ENCODE peak calls at places on chromosome 16, in five cellular contexts. M is H1, Z is neuronal stem cell, W is H9, L is trophoblast cell. Q is an unnamed sample.

GRCh38 chr16:12570046-12570618 is 233.6 kb downstream of the CPPED1 start:
- DNase-seq in M (no peak), Z (no peak), W (no peak), L (no peak), Q (no peak)

GRCh38 chr16:66787427-66787826 is 14.0 kb downstream of the TERB1 start:
- DNase-seq in M (no peak), Z (no peak), W (no peak), L (no peak), Q (no peak)

GRCh38 chr16:80314042-80314441 is 226.8 kb upstream of the DYNLRB2 start:
- DNase-seq in M (no peak), Z (no peak), W (no peak), L (no peak), Q (no peak)

GRCh38 chr16:49664221-49665215 is 191.4 kb downstream of the ZNF423 start:
- DNase-seq in M (no peak), Z (no peak), W (no peak), L (no peak), Q (no peak)

GRCh38 chr16:24491721-24492120 is 47.6 kb upstream of the RBBP6 start:
- DNase-seq in M (no peak), Z (no peak), W (no peak), L (peak), Q (no peak)

GRCh38 chr16:48583075-48584065 is 26.6 kb downstream of the N4BP1 start:
- DNase-seq in M (no peak), Z (no peak), W (no peak), L (no peak), Q (peak)

GRCh38 chr16:67238278-67238575 is 9.1 kb downstream of the FHOD1 start:
- DNase-seq in M (no peak), Z (no peak), W (no peak), L (no peak), Q (no peak)

GRCh38 chr16:10728035-10728462 is 15.6 kb upstream of the NUBP1 start:
- DNase-seq in M (no peak), Z (no peak), W (no peak), L (no peak), Q (no peak)

GRCh38 chr16:73066927-73067670 is 19.2 kb upstream of the ZFHX3 start:
- DNase-seq in M (no peak), Z (no peak), W (no peak), L (no peak), Q (peak)

GRCh38 chr16:24972608-24973220 is 42.5 kb downstream of the ARHGAP17 start:
- DNase-seq in M (no peak), Z (no peak), W (no peak), L (no peak), Q (no peak)

GRCh38 chr16:84543931-84544776 is 39.7 kb upstream of the MEAK7 start:
- DNase-seq in M (no peak), Z (no peak), W (no peak), L (no peak), Q (no peak)

GRCh38 chr16:9955677-9956076 is 226.6 kb downstream of the GRIN2A start:
- DNase-seq in M (no peak), Z (no peak), W (no peak), L (no peak), Q (no peak)

GRCh38 chr16:72246423-72246822 is 74.5 kb upstream of the PMFBP1 start:
- DNase-seq in M (no peak), Z (no peak), W (no peak), L (no peak), Q (no peak)

GRCh38 chr16:13018026-13018425 is 116.6 kb downstream of the SHISA9 start:
- DNase-seq in M (no peak), Z (no peak), W (peak), L (no peak), Q (no peak)

GRCh38 chr16:66881560-66881959 is 1.2 kb downstream of the PDP2 start:
- DNase-seq in M (no peak), Z (no peak), W (no peak), L (no peak), Q (no peak)

GRCh38 chr16:27481282-27481934 is 68.3 kb downstream of the GTF3C1 start:
- DNase-seq in M (no peak), Z (no peak), W (no peak), L (no peak), Q (no peak)

GRCh38 chr16:26951950-26952349 is 114.8 kb upstream of the C16orf82 start:
- DNase-seq in M (no peak), Z (no peak), W (no peak), L (no peak), Q (no peak)

GRCh38 chr16:67883872-67884261 is 818 bp upstream of the NRN1L start:
- DNase-seq in M (no peak), Z (peak), W (peak), L (peak), Q (no peak)

GRCh38 chr16:25709182-25709581 is 17.4 kb downstream of the HS3ST4 start:
- DNase-seq in M (no peak), Z (no peak), W (no peak), L (no peak), Q (no peak)

GRCh38 chr16:49748322-49748721 is 107.6 kb downstream of the ZNF423 start:
- DNase-seq in M (no peak), Z (no peak), W (no peak), L (no peak), Q (peak)

GRCh38 chr16:75433732-75434413 is 570 bp upstream of the CFDP1 start:
- DNase-seq in M (peak), Z (no peak), W (peak), L (peak), Q (peak)

GRCh38 chr16:48820379-48820778 is 210.4 kb upstream of the N4BP1 start:
- DNase-seq in M (no peak), Z (no peak), W (no peak), L (no peak), Q (no peak)

GRCh38 chr16:15502041-15502725 is 67.8 kb downstream of the BMERB1 start:
- DNase-seq in M (no peak), Z (no peak), W (no peak), L (no peak), Q (peak)

GRCh38 chr16:73230651-73231050 is 182.7 kb upstream of the ZFHX3 start:
- DNase-seq in M (no peak), Z (no peak), W (no peak), L (no peak), Q (no peak)

GRCh38 chr16:87638736-87639135 is 36.4 kb downstream of the JPH3 start:
- DNase-seq in M (no peak), Z (no peak), W (no peak), L (no peak), Q (no peak)

GRCh38 chr16:27269300-27270150 is 953 bp upstream of the NSMCE1 start:
- DNase-seq in M (no peak), Z (no peak), W (no peak), L (no peak), Q (no peak)

DNA sequence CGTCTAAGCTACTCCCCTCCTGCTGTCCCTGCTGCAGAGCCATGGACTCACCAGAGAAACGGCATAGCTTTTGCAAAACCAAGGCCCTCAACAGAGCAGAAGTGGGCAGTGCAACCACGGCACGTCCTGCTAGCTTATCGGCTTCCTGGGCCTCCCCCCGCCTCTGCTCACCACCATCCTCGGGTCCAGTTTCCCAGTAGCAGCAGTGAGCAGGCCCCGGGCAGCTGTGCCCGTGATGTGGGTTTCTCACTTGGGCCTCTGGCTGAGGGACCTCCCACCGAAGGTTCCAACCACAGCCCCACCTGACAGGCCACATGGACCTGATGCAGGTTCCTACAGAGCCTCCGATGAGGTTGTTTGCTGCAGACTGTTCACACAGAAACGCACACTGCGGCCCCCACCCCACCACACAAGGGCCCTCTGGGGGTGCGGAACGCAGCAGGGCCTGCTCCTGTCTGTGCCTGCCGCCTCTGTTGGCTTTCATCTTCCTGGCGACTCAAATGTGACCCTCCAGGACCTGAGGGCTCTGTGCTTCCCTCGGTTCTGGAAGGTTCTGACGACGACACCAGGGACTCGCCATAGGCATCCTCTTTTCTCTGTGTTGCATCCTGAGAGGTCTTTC is 24.8 kb downstream of the PDIA2 start:
- DNase-seq in M (no peak), Z (no peak), W (no peak), L (no peak), Q (no peak)
- H2BK12ac ChIP-seq in M (no peak), Z (no peak), W (no peak), L (no peak), Q (no peak)

GRCh38 chr16:19110537-19111391 is 3.0 kb upstream of the ITPRIPL2 start:
- DNase-seq in M (no peak), Z (no peak), W (no peak), L (no peak), Q (no peak)

GRCh38 chr16:19105891-19106624 is 7.7 kb upstream of the ITPRIPL2 start:
- DNase-seq in M (no peak), Z (no peak), W (no peak), L (no peak), Q (no peak)

GRCh38 chr16:19106625-19107020 is 7.1 kb upstream of the ITPRIPL2 start:
- DNase-seq in M (no peak), Z (no peak), W (no peak), L (no peak), Q (no peak)

GRCh38 chr16:19108409-19109287 is 5.1 kb upstream of the ITPRIPL2 start:
- DNase-seq in M (no peak), Z (no peak), W (no peak), L (no peak), Q (no peak)

GRCh38 chr16:19109288-19109664 is 4.5 kb upstream of the ITPRIPL2 start:
- DNase-seq in M (no peak), Z (no peak), W (no peak), L (no peak), Q (no peak)
- H2AFZ ChIP-seq in M (no peak), Z (no peak), W (no peak), L (no peak), Q (no peak)

GRCh38 chr16:30957456-30958163 is at the start of gene SETD1A:
- DNase-seq in M (no peak), Z (peak), W (peak), L (peak), Q (peak)

GRCh38 chr16:30954993-30955392 is 2.6 kb upstream of the SETD1A start:
- DNase-seq in M (no peak), Z (no peak), W (no peak), L (no peak), Q (no peak)

GRCh38 chr16:30958164-30959083 is 870 bp downstream of the SETD1A start:
- DNase-seq in M (no peak), Z (peak), W (peak), L (no peak), Q (peak)

GRCh38 chr16:30953511-30954124 is 3.9 kb upstream of the SETD1A start:
- DNase-seq in M (peak), Z (peak), W (peak), L (peak), Q (peak)

DNA sequence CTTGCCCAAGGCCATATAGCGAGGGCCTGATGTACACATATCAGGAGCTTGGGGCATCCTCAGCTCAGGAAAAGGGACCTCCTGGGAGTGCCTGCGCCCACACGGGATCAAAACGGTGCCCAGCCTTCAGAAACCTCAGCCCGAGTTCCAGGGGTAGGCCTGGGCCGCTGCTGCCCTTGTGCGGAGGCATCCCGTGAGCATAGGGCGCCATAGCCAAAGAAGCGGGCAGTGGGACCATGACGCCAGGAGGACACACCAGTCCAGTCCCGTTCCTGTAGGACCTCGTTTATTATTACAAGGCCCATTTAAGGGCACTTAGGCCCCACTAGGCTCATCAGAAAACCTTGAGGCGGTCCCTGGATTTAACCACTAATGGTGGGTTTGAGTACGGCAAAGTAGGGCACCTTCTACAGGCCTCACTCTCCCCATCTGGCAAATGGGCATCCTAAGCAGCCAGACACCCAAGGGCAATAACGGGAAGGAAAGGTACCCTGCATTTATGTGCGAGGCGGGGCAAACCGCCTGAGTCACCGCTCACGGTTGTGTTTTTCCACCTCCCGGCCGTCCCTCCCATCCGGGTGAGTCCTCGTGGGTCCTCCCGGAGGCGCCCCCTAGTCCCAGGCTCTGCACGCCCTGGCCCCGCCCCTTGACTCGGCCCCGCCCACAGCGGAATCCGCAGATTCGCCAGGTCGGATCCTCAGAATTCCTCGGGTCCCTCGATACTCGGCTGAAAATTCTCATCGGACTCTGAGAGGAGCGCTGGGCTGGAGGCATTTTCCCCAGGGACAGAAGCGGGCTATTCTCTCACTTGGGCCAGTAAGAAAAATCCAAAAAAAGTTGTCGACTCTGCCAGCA is 726 bp upstream of the SETD1A start:
- DNase-seq in M (no peak), Z (peak), W (peak), L (peak), Q (peak)
- H4K91ac ChIP-seq in M (peak), Z (no peak), W (no peak), L (peak), Q (peak)

DNA sequence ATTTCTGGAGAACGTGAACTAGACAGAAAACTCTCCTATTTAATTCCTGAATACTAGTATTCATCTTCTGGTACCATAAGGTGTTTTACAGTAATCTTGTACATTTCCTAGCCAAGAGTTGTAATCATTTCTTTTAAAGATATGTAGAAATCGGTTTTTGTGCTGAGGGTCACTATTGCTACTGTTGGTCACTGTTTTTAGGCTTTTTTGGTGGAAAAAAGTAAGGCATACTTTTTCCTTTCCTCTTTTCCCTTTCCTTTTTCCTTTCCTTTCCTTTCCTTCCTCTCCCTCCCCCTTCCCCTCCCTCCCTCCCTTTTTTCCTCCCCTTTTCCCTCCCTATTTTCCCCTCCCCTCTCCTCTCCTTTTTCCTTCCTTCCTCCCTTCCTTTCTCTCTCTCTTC is 706.4 kb upstream of the GOT2 start:
- DNase-seq in M (no peak), Z (no peak), W (no peak), L (no peak), Q (no peak)
- H2BK12ac ChIP-seq in M (no peak), Z (no peak), W (no peak), L (no peak), Q (no peak)

DNA sequence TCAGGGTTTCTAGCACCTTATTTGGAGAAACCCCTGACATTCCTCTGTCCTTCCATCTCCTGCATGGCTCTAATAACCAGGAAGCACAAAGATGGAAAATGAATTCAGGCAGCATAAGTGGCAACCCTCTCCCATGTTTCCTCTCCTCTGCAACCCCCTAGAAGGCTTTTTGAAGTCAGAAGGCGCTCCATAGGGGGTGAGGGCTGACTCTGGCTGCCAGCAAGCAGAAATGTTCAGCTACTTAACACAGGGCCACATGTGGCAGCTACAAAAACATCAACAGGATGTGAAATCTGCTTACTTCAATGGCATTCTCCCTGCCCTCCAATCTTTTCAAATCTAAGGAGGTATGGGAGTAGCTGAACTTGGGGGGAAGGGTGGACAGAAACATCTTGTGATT is 55.2 kb upstream of the IRX5 start:
- DNase-seq in M (no peak), Z (no peak), W (no peak), L (no peak), Q (no peak)
- H2AFZ ChIP-seq in M (peak), Z (peak), W (no peak), L (no peak), Q (no peak)

DNA sequence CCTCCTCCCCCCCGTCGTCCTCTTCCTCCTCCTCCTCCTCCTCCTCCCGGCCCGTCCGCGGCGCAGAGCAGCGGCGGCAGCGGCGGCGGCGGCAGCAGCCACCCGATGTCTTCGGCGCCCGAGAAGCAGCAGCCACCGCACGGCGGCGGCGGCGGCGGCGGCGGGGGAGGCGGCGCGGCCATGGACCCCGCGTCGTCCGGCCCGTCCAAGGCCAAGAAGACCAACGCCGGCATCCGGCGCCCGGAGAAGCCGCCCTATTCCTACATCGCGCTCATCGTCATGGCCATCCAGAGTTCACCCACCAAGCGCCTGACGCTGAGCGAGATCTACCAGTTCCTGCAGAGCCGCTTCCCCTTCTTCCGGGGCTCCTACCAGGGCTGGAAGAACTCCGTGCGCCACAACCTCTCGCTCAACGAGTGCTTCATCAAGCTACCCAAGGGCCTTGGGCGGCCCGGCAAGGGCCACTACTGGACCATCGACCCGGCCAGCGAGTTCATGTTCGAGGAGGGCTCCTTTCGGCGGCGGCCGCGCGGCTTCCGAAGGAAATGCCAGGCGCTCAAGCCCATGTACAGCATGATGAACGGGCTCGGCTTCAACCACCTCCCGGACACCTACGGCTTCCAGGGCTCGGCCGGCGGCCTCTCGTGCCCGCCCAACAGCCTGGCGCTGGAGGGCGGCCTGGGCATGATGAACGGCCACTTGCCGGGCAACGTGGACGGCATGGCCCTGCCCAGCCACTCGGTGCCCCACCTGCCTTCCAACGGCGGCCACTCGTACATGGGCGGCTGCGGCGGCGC is at the start of gene FOXF1:
- DNase-seq in M (no peak), Z (peak), W (peak), L (no peak), Q (peak)
- H4K91ac ChIP-seq in M (no peak), Z (no peak), W (no peak), L (no peak), Q (peak)

GRCh38 chr16:83481589-83481988 is 326.2 kb upstream of the HSBP1 start:
- DNase-seq in M (no peak), Z (no peak), W (no peak), L (no peak), Q (no peak)
- H2BK12ac ChIP-seq in M (no peak), Z (no peak), W (no peak), L (no peak), Q (peak)

GRCh38 chr16:88993006-88993787 is 16.2 kb upstream of the CBFA2T3 start:
- DNase-seq in M (no peak), Z (no peak), W (peak), L (no peak), Q (no peak)
- H2AFZ ChIP-seq in M (peak), Z (peak), W (no peak), L (no peak), Q (no peak)

DNA sequence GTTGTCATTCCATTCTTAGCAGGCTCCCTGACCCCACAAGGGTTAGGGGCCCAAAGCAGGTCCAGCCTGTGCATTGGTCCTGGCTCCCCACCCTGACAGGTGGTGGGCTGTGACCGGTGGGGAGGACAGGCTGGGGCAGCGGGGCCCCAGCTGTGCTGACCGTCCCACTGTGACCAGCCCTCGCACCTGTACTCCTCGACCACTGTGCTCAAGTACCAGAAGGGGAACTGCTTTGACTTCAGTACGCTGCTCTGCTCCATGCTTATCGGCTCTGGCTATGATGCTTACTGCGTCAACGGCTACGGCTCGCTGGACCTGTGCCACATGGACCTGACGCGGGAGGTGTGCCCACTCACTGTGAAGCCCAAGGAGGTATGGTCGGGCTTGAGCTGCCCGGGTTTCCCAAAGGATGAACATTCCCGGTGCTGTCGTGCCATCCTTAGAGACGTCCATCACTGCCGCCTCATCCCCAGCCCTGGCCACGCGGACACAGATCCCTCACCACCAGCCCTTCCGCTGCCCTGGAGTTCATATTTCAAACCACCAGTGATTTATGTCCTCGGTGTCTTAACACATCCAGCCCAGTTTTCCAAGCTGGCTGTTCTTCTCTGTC is 7.3 kb downstream of the DRC7 start:
- DNase-seq in M (no peak), Z (no peak), W (no peak), L (no peak), Q (no peak)
- H4K91ac ChIP-seq in M (no peak), Z (no peak), W (no peak), L (peak), Q (no peak)